ENCODE peak calls at places on chromosomes 12 and 14, in eight cellular contexts. One of them, this sample, is unnamed.

GRCh38 chr12:91617830-91618229 is 435.2 kb upstream of the DCN start:
- DNase-seq in A549: no peak
- DNase-seq in left lung: no peak
- DNase-seq in iris pigment epithelial cell: peak
- DNase-seq in retinal pigment epithelial cell: no peak
- DNase-seq in endothelial cell: no peak
- DNase-seq in activated CD8-positive, alpha-beta memory T cell treated with anti-CD3 and anti-CD28 coated beads for 4 hours: no peak
- DNase-seq in effector memory CD8-positive, alpha-beta T cell: no peak
- DNase-seq in this sample: no peak

GRCh38 chr12:47885012-47885501 is 19.7 kb downstream of the VDR start:
- DNase-seq in iris pigment epithelial cell: no peak
- DNase-seq in left lung: no peak
- DNase-seq in retinal pigment epithelial cell: no peak
- DNase-seq in endothelial cell: no peak
- DNase-seq in A549: no peak
- DNase-seq in activated CD8-positive, alpha-beta memory T cell treated with anti-CD3 and anti-CD28 coated beads for 4 hours: no peak
- DNase-seq in effector memory CD8-positive, alpha-beta T cell: peak
- DNase-seq in this sample: no peak

GRCh38 chr12:24754690-24755638 is 193.9 kb downstream of the BCAT1 start:
- DNase-seq in endothelial cell: no peak
- DNase-seq in activated CD8-positive, alpha-beta memory T cell treated with anti-CD3 and anti-CD28 coated beads for 4 hours: no peak
- DNase-seq in iris pigment epithelial cell: peak
- DNase-seq in left lung: peak
- DNase-seq in retinal pigment epithelial cell: peak
- DNase-seq in A549: no peak
- DNase-seq in effector memory CD8-positive, alpha-beta T cell: no peak
- DNase-seq in this sample: no peak

GRCh38 chr14:60514378-60515243 is 5.7 kb downstream of the SIX6 start:
- DNase-seq in endothelial cell: peak
- DNase-seq in effector memory CD8-positive, alpha-beta T cell: no peak
- DNase-seq in A549: peak
- DNase-seq in activated CD8-positive, alpha-beta memory T cell treated with anti-CD3 and anti-CD28 coated beads for 4 hours: no peak
- DNase-seq in retinal pigment epithelial cell: peak
- DNase-seq in iris pigment epithelial cell: no peak
- DNase-seq in left lung: no peak
- DNase-seq in this sample: peak

GRCh38 chr14:94601961-94602391 is 10.2 kb upstream of the SERPINA3 start:
- DNase-seq in A549: peak
- DNase-seq in effector memory CD8-positive, alpha-beta T cell: no peak
- DNase-seq in activated CD8-positive, alpha-beta memory T cell treated with anti-CD3 and anti-CD28 coated beads for 4 hours: no peak
- DNase-seq in retinal pigment epithelial cell: peak
- DNase-seq in endothelial cell: no peak
- DNase-seq in left lung: peak
- DNase-seq in iris pigment epithelial cell: peak
- DNase-seq in this sample: no peak

GRCh38 chr12:102980350-102980749 is 22.9 kb downstream of the ASCL1 start:
- DNase-seq in activated CD8-positive, alpha-beta memory T cell treated with anti-CD3 and anti-CD28 coated beads for 4 hours: no peak
- DNase-seq in iris pigment epithelial cell: no peak
- DNase-seq in endothelial cell: no peak
- DNase-seq in retinal pigment epithelial cell: no peak
- DNase-seq in left lung: no peak
- DNase-seq in effector memory CD8-positive, alpha-beta T cell: no peak
- DNase-seq in A549: no peak
- DNase-seq in this sample: no peak

GRCh38 chr14:100890044-100890443 is 13.5 kb downstream of the RTL1 start:
- DNase-seq in effector memory CD8-positive, alpha-beta T cell: no peak
- DNase-seq in A549: no peak
- DNase-seq in endothelial cell: no peak
- DNase-seq in iris pigment epithelial cell: no peak
- DNase-seq in left lung: peak
- DNase-seq in activated CD8-positive, alpha-beta memory T cell treated with anti-CD3 and anti-CD28 coated beads for 4 hours: no peak
- DNase-seq in retinal pigment epithelial cell: no peak
- DNase-seq in this sample: peak

GRCh38 chr12:22018860-22019259 is 27.2 kb upstream of the CMAS start:
- DNase-seq in endothelial cell: no peak
- DNase-seq in activated CD8-positive, alpha-beta memory T cell treated with anti-CD3 and anti-CD28 coated beads for 4 hours: no peak
- DNase-seq in retinal pigment epithelial cell: no peak
- DNase-seq in left lung: no peak
- DNase-seq in iris pigment epithelial cell: peak
- DNase-seq in effector memory CD8-positive, alpha-beta T cell: no peak
- DNase-seq in A549: peak
- DNase-seq in this sample: no peak

GRCh38 chr14:105204206-105204930 is 23.3 kb upstream of the NUDT14 start:
- DNase-seq in activated CD8-positive, alpha-beta memory T cell treated with anti-CD3 and anti-CD28 coated beads for 4 hours: no peak
- DNase-seq in left lung: peak
- DNase-seq in effector memory CD8-positive, alpha-beta T cell: no peak
- DNase-seq in retinal pigment epithelial cell: peak
- DNase-seq in A549: peak
- DNase-seq in iris pigment epithelial cell: no peak
- DNase-seq in endothelial cell: no peak
- DNase-seq in this sample: peak

GRCh38 chr14:74476607-74477006 is 16.5 kb downstream of the NPC2 start:
- DNase-seq in left lung: no peak
- DNase-seq in effector memory CD8-positive, alpha-beta T cell: no peak
- DNase-seq in iris pigment epithelial cell: no peak
- DNase-seq in endothelial cell: no peak
- DNase-seq in activated CD8-positive, alpha-beta memory T cell treated with anti-CD3 and anti-CD28 coated beads for 4 hours: no peak
- DNase-seq in A549: no peak
- DNase-seq in retinal pigment epithelial cell: no peak
- DNase-seq in this sample: no peak